ENCODE peak calls at places on chromosomes 3 and 15, in four cellular contexts. One of them, this sample, is unnamed.
A peak's percentile ranks its signal among the peaks of the same experiment; 100 is the strongest.

GRCh38 chr3:73433079-73433478 is 191.7 kb downstream of the PDZRN3 start:
- DNase-seq in WTC11: no peak
- DNase-seq in K562: no peak
- DNase-seq in GM12878: no peak
- DNase-seq in this sample: no peak

GRCh38 chr3:122011396-122011795 is 10.7 kb downstream of the ILDR1 start:
- DNase-seq in WTC11: no peak
- DNase-seq in K562: no peak
- DNase-seq in GM12878: no peak
- DNase-seq in this sample: no peak

GRCh38 chr3:121979734-121980449 is 42.2 kb downstream of the ILDR1 start:
- DNase-seq in WTC11: no peak
- DNase-seq in K562: no peak
- DNase-seq in GM12878: no peak
- DNase-seq in this sample: no peak

GRCh38 chr3:129286081-129286480 is 7.4 kb downstream of the HMCES start:
- DNase-seq in WTC11: no peak
- DNase-seq in K562: no peak
- DNase-seq in GM12878: no peak
- DNase-seq in this sample: no peak

GRCh38 chr3:112013784-112014143 is 15.0 kb downstream of the TAGLN3 start:
- DNase-seq in WTC11: no peak
- DNase-seq in K562: no peak
- DNase-seq in GM12878: no peak
- DNase-seq in this sample: no peak

GRCh38 chr15:73225358-73226015 is 143.3 kb downstream of the HCN4 start:
- DNase-seq in WTC11: peak; percentile 24
- DNase-seq in K562: peak; percentile 32
- DNase-seq in GM12878: no peak
- DNase-seq in this sample: no peak

GRCh38 chr3:192887701-192888100 is 30.0 kb downstream of the MB21D2 start:
- DNase-seq in WTC11: peak; percentile 31
- DNase-seq in K562: no peak
- DNase-seq in GM12878: no peak
- DNase-seq in this sample: no peak

GRCh38 chr15:51281368-51281967 is 56.9 kb downstream of the CYP19A1 start:
- DNase-seq in WTC11: peak; percentile 80
- DNase-seq in K562: peak; percentile 29
- DNase-seq in GM12878: no peak
- DNase-seq in this sample: peak; percentile 44

GRCh38 chr3:118997190-118997589 is 37.5 kb downstream of the IGSF11 start:
- DNase-seq in WTC11: no peak
- DNase-seq in K562: no peak
- DNase-seq in GM12878: no peak
- DNase-seq in this sample: no peak

GRCh38 chr3:177061382-177061781 is 135.9 kb downstream of the TBL1XR1 start:
- DNase-seq in WTC11: no peak
- DNase-seq in K562: no peak
- DNase-seq in GM12878: no peak
- DNase-seq in this sample: no peak

GRCh38 chr3:188421836-188422540 is 268.0 kb downstream of the LPP start:
- DNase-seq in WTC11: no peak
- DNase-seq in K562: no peak
- DNase-seq in GM12878: peak; percentile 78
- DNase-seq in this sample: no peak

GRCh38 chr15:52255008-52255407 is 40.6 kb downstream of the MYO5C start:
- DNase-seq in WTC11: no peak
- DNase-seq in K562: no peak
- DNase-seq in GM12878: no peak
- DNase-seq in this sample: no peak

GRCh38 chr3:60645801-60646200 is 605.5 kb downstream of the FHIT start:
- DNase-seq in WTC11: no peak
- DNase-seq in K562: no peak
- DNase-seq in GM12878: no peak
- DNase-seq in this sample: no peak

GRCh38 chr3:48685603-48686511 is at the start of gene NCKIPSD:
- DNase-seq in WTC11: peak; percentile 91
- DNase-seq in K562: peak; percentile 91
- DNase-seq in GM12878: peak; percentile 30
- DNase-seq in this sample: peak; percentile 71

GRCh38 chr3:53411371-53411770 is 64.0 kb upstream of the DCP1A start:
- DNase-seq in WTC11: no peak
- DNase-seq in K562: no peak
- DNase-seq in GM12878: no peak
- DNase-seq in this sample: no peak

GRCh38 chr3:55446860-55447259 is 40.2 kb downstream of the WNT5A start:
- DNase-seq in WTC11: no peak
- DNase-seq in K562: no peak
- DNase-seq in GM12878: no peak
- DNase-seq in this sample: no peak

GRCh38 chr15:48897144-48897814 is 19.3 kb downstream of the EID1 start:
- DNase-seq in WTC11: no peak
- DNase-seq in K562: peak; percentile 34
- DNase-seq in GM12878: no peak
- DNase-seq in this sample: no peak

GRCh38 chr15:42803436-42803835 is 66.5 kb upstream of the CDAN1 start:
- DNase-seq in WTC11: no peak
- DNase-seq in K562: no peak
- DNase-seq in GM12878: no peak
- DNase-seq in this sample: no peak

GRCh38 chr3:20669184-20669583 is 483.2 kb upstream of the SGO1 start:
- DNase-seq in WTC11: no peak
- DNase-seq in K562: no peak
- DNase-seq in GM12878: no peak
- DNase-seq in this sample: no peak

GRCh38 chr3:149968216-149968615 is 2.5 kb downstream of the PFN2 start:
- DNase-seq in WTC11: no peak
- DNase-seq in K562: no peak
- DNase-seq in GM12878: no peak
- DNase-seq in this sample: no peak

GRCh38 chr3:99895706-99896441 is 78.2 kb downstream of the CMSS1 start:
- DNase-seq in WTC11: no peak
- DNase-seq in K562: no peak
- DNase-seq in GM12878: no peak
- DNase-seq in this sample: peak; percentile 82

GRCh38 chr3:146746190-146746589 is 141.0 kb upstream of the PLSCR5 start:
- DNase-seq in WTC11: no peak
- DNase-seq in K562: no peak
- DNase-seq in GM12878: no peak
- DNase-seq in this sample: no peak

GRCh38 chr15:76108021-76108723 is 48.4 kb downstream of the TMEM266 start:
- DNase-seq in WTC11: no peak
- DNase-seq in K562: no peak
- DNase-seq in GM12878: no peak
- DNase-seq in this sample: no peak

GRCh38 chr15:49769225-49769624 is 148.4 kb downstream of the DTWD1 start:
- DNase-seq in WTC11: no peak
- DNase-seq in K562: no peak
- DNase-seq in GM12878: no peak
- DNase-seq in this sample: no peak

GRCh38 chr15:56582785-56583184 is 117.8 kb upstream of the MNS1 start:
- DNase-seq in WTC11: no peak
- DNase-seq in K562: no peak
- DNase-seq in GM12878: no peak
- DNase-seq in this sample: no peak

GRCh38 chr15:56587686-56588085 is 122.7 kb upstream of the MNS1 start:
- DNase-seq in WTC11: no peak
- DNase-seq in K562: no peak
- DNase-seq in GM12878: no peak
- DNase-seq in this sample: no peak

GRCh38 chr15:56586206-56586605 is 121.3 kb upstream of the MNS1 start:
- DNase-seq in WTC11: no peak
- DNase-seq in K562: no peak
- DNase-seq in GM12878: no peak
- DNase-seq in this sample: no peak
- TF ChIP-seq CBFB in WTC11: no peak
- TF ChIP-seq CBFB in K562: no peak
- TF ChIP-seq CBFB in GM12878: no peak
- TF ChIP-seq CBFB in this sample: no peak

DNA sequence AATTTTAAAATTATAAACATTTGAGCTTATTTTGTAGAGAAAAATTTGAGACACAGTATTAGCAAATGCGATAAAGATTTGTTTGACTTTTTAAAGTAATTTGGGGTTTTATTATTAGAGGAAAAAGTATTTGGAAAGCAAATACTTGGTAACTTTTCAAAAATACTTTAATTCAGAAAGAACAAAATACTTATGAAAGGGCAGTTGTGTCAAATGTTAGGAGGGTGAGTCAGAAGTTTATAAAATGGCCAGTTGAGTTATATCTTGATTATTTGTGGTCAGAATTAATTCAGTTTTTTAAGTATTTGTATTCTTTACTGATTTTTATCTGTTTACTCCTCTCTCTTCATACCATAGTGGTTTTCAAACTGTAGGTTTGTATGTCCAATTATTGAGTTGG is 12.1 kb downstream of the LACTB start:
- DNase-seq in WTC11: no peak
- DNase-seq in K562: no peak
- DNase-seq in GM12878: no peak
- DNase-seq in this sample: no peak
- TF ChIP-seq CBFB in WTC11: no peak
- TF ChIP-seq CBFB in K562: no peak
- TF ChIP-seq CBFB in GM12878: no peak
- TF ChIP-seq CBFB in this sample: no peak

DNA sequence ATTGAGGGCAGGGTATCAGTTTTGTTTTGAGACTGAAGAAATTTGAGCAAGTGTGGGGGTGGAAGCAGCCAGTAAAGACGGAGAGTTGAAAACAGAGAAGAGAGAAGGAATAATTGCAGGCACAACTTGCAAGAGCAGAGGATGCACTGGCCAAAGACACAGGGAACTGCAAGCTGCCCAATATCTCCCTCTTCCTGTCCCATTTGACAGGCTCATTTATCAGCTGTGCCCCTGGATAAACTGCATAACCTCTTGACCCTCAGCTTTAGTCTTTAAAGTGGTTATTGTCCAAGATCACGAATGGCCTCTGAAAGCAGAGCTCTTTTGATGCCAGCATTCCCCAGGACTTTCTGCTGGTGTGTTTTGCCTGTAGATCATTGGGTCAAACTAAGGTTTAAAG is 5.0 kb upstream of the RAMAC start:
- DNase-seq in WTC11: no peak
- DNase-seq in K562: no peak
- DNase-seq in GM12878: no peak
- DNase-seq in this sample: no peak
- TF ChIP-seq CBFB in WTC11: no peak
- TF ChIP-seq CBFB in K562: no peak
- TF ChIP-seq CBFB in GM12878: no peak
- TF ChIP-seq CBFB in this sample: no peak

GRCh38 chr15:88493811-88494210 is 26.3 kb downstream of the MRPS11 start:
- DNase-seq in WTC11: no peak
- DNase-seq in K562: no peak
- DNase-seq in GM12878: no peak
- DNase-seq in this sample: no peak
- TF ChIP-seq CBFB in WTC11: no peak
- TF ChIP-seq CBFB in K562: no peak
- TF ChIP-seq CBFB in GM12878: no peak
- TF ChIP-seq CBFB in this sample: no peak

GRCh38 chr3:195774917-195775316 is 36.8 kb downstream of the MUC4 start:
- DNase-seq in WTC11: peak; percentile 80
- DNase-seq in K562: peak; percentile 66
- DNase-seq in GM12878: no peak
- DNase-seq in this sample: peak; percentile 16
- TF ChIP-seq CBFB in WTC11: no peak
- TF ChIP-seq CBFB in K562: no peak
- TF ChIP-seq CBFB in GM12878: no peak
- TF ChIP-seq CBFB in this sample: no peak

DNA sequence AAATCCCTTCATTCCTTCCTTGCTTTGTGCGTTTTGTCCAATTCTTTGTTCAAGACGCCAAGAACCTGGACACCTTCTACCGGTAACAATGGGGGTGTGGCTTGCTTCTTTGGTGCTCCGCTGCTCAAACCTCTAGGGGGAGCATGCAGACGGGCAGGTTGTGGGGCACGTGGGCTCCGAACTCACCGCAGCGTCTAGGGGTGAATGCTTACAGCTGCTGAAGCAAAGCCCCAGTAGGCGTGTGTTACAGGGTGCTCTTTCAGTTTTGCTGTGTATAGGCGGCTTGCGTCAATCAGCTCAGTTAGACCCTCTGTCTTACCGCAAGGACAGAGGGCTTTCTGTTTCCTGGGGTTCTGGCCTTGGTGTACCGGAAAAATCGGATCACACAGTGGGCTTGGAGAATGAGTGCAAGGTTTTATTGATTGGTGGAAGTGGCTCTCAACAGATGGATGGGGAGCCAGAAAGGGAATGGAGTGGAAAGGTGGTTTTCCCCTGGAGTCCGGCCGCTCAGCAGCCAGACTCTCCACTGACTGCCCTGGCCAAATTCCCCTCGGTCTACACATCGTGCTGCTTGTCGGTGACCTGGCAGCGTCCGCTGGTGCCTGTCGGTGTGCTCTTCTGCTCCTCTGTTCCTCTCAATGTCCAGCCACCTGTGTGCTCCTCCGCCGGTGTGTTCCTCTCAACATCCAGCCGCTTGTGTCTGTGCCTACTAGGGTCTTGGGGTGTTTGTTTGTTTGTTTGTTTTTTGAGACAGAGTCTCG is 1.2 kb upstream of the LRRC34 start:
- DNase-seq in WTC11: peak; percentile 71
- DNase-seq in K562: no peak
- DNase-seq in GM12878: peak; percentile 83
- DNase-seq in this sample: peak; percentile 33
- TF ChIP-seq CBFB in WTC11: no peak
- TF ChIP-seq CBFB in K562: no peak
- TF ChIP-seq CBFB in GM12878: peak; percentile 88
- TF ChIP-seq CBFB in this sample: no peak

DNA sequence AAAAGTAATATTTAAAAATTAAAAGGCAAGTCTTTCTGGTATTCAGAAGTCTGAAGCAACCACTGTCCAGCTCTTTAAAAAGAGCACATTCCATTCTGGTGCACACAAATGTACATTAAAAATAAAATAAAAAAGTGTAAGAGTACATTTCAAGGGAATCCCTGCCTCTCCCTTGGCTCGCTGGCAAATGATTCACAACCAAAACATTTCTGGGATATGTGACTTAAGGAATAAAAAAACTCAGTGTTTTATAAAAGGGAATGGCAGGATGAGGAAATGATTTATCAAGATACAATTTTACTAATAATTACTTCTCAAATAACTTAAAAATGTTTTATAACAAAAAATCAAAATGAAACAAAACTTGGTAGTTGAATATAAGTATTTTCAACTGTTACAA is 23.8 kb upstream of the ANXA2 start:
- DNase-seq in WTC11: no peak
- DNase-seq in K562: no peak
- DNase-seq in GM12878: no peak
- DNase-seq in this sample: no peak
- TF ChIP-seq CBFB in WTC11: no peak
- TF ChIP-seq CBFB in K562: no peak
- TF ChIP-seq CBFB in GM12878: no peak
- TF ChIP-seq CBFB in this sample: no peak